ENCODE peak calls at places on chromosomes 11 and 22, in eight cellular contexts. Z is left ventricle myocardium inferior, S is GM23338, I is OCI-LY7, T is adrenal gland, F is MM.1S, O is esophagus muscularis mucosa, D is heart right ventricle. P is an unnamed sample. For H3K36me3, the result is how much of the 10 kb centered on the place peaks cover.

GRCh38 chr11:130874955-130875531 is 41.2 kb downstream of the SNX19 start:
- DNase-seq in S (no peak), D (no peak), I (no peak), O (no peak), Z (no peak), F (no peak), T (no peak), P (no peak)

GRCh38 chr22:22687638-22688500 is 43.5 kb downstream of the GGTLC2 start:
- DNase-seq in I (peak), F (peak), T (peak), Z (no peak), D (no peak), S (peak), O (no peak), P (peak)

GRCh38 chr11:130452171-130452570 is 3.7 kb downstream of the ADAMTS15 start:
- DNase-seq in I (no peak), T (no peak), F (no peak), S (no peak), D (no peak), O (no peak), Z (no peak), P (no peak)

GRCh38 chr22:32202539-32203180 is 2.2 kb downstream of the RFPL2 start:
- DNase-seq in F (peak), I (peak), Z (peak), T (peak), D (peak), S (peak), O (peak), P (peak)

GRCh38 chr11:35380603-35381002 is 38.8 kb downstream of the SLC1A2 start:
- DNase-seq in Z (no peak), D (no peak), S (no peak), I (no peak), F (no peak), T (no peak), O (no peak), P (no peak)

GRCh38 chr11:1690167-1691026 is 6.6 kb upstream of the KRTAP5-6 start:
- DNase-seq in T (peak), F (no peak), O (no peak), D (no peak), S (no peak), Z (no peak), I (no peak), P (no peak)

GRCh38 chr22:26617251-26618199 is at the start of gene CRYBB1:
- DNase-seq in S (peak), O (no peak), I (peak), T (no peak), D (peak), Z (peak), F (peak), P (no peak)

GRCh38 chr11:35105319-35106063 is 33.5 kb upstream of the CD44 start:
- DNase-seq in I (no peak), S (no peak), Z (peak), O (no peak), T (peak), F (no peak), D (peak), P (no peak)

GRCh38 chr11:16511109-16511806 is 154.9 kb upstream of the SOX6 start:
- DNase-seq in O (no peak), I (no peak), F (no peak), S (no peak), Z (no peak), T (no peak), D (no peak), P (no peak)

GRCh38 chr11:66267379-66268209 is 845 bp upstream of the RAB1B start:
- DNase-seq in S (peak), T (peak), Z (peak), I (peak), F (peak), D (peak), O (peak), P (peak)

GRCh38 chr22:46436595-46437163 is 100.7 kb downstream of the CELSR1 start:
- DNase-seq in O (no peak), Z (no peak), I (no peak), T (no peak), F (no peak), S (no peak), D (no peak), P (no peak)

GRCh38 chr11:93238956-93239355 is 41.2 kb upstream of the SLC36A4 start:
- DNase-seq in D (no peak), I (no peak), F (no peak), S (no peak), T (no peak), Z (no peak), O (no peak), P (no peak)

GRCh38 chr11:59778122-59778521 is 22.9 kb downstream of the STX3 start:
- DNase-seq in S (no peak), D (no peak), O (no peak), T (peak), Z (no peak), F (no peak), I (no peak), P (no peak)

GRCh38 chr22:46612904-46613605 is 7.1 kb upstream of the GRAMD4 start:
- DNase-seq in D (no peak), T (no peak), F (no peak), S (no peak), O (no peak), I (no peak), Z (peak), P (no peak)

GRCh38 chr11:122394326-122394725 is 261.2 kb upstream of the UBASH3B start:
- DNase-seq in I (no peak), D (no peak), S (no peak), Z (no peak), O (no peak), T (no peak), F (no peak), P (no peak)

GRCh38 chr11:74592063-74592440 is 330 bp upstream of the POLD3 start:
- DNase-seq in I (no peak), D (no peak), F (no peak), O (no peak), T (no peak), S (no peak), Z (no peak), P (no peak)

GRCh38 chr11:47642099-47642855 is at the start of gene MTCH2:
- DNase-seq in D (peak), S (peak), T (peak), I (peak), Z (peak), O (peak), F (peak), P (peak)

GRCh38 chr11:114399490-114399889 is 821 bp downstream of the C11orf71 start:
- DNase-seq in S (no peak), Z (no peak), T (no peak), D (no peak), O (no peak), F (peak), I (no peak), P (no peak)

GRCh38 chr22:43889366-43890253 is 2.2 kb downstream of the PNPLA5 start:
- DNase-seq in I (no peak), Z (no peak), T (no peak), D (no peak), O (no peak), F (no peak), S (peak), P (no peak)

GRCh38 chr22:23180893-23181762 is 819 bp downstream of the BCR start:
- DNase-seq in S (peak), I (peak), F (peak), Z (peak), O (no peak), T (no peak), D (no peak), P (no peak)

GRCh38 chr11:133338588-133338987 is 193.7 kb downstream of the OPCML start:
- DNase-seq in Z (no peak), O (no peak), D (no peak), T (no peak), I (no peak), S (no peak), F (no peak), P (no peak)

GRCh38 chr11:118484405-118484804 is 42.9 kb upstream of the TTC36 start:
- DNase-seq in Z (no peak), D (no peak), S (no peak), T (no peak), I (no peak), F (no peak), O (no peak), P (no peak)

GRCh38 chr22:40479126-40479800 is 108.9 kb downstream of the SGSM3 start:
- DNase-seq in Z (no peak), T (no peak), O (no peak), D (no peak), F (no peak), I (no peak), S (no peak), P (no peak)

GRCh38 chr11:11966354-11966741 is 42.1 kb downstream of the DKK3 start:
- DNase-seq in Z (no peak), T (no peak), S (no peak), I (no peak), O (no peak), D (no peak), F (no peak), P (no peak)

GRCh38 chr11:123169821-123170220 is 25.2 kb downstream of the CLMP start:
- DNase-seq in F (no peak), D (no peak), O (no peak), S (no peak), Z (no peak), T (no peak), I (no peak), P (no peak)

GRCh38 chr11:11909727-11910126 is 68.0 kb downstream of the USP47 start:
- DNase-seq in Z (no peak), D (no peak), T (no peak), I (no peak), O (no peak), F (no peak), S (no peak), P (no peak)

GRCh38 chr11:13269775-13270174 is 7.8 kb upstream of the BMAL1 start:
- DNase-seq in S (no peak), Z (no peak), T (no peak), F (no peak), O (peak), D (no peak), I (no peak), P (no peak)

GRCh38 chr22:46393791-46394333 is 58.3 kb downstream of the TRMU start:
- DNase-seq in T (no peak), D (no peak), O (no peak), Z (no peak), I (no peak), S (no peak), F (no peak), P (no peak)

GRCh38 chr22:39265143-39265542 is 20.4 kb upstream of the PDGFB start:
- DNase-seq in F (no peak), Z (no peak), I (no peak), S (no peak), T (no peak), O (no peak), D (no peak), P (no peak)

GRCh38 chr11:56916609-56917008 is 72.1 kb upstream of the OR5AK2 start:
- DNase-seq in T (no peak), Z (no peak), D (no peak), O (no peak), F (no peak), I (no peak), S (no peak), P (no peak)

GRCh38 chr11:45373506-45373905 is 87.4 kb upstream of the SYT13 start:
- DNase-seq in T (no peak), Z (no peak), S (no peak), I (no peak), F (no peak), O (no peak), D (no peak), P (no peak)

GRCh38 chr11:114399903-114400221 is 449 bp downstream of the C11orf71 start:
- DNase-seq in O (peak), S (peak), F (peak), D (no peak), Z (no peak), I (peak), T (no peak), P (no peak)

GRCh38 chr11:11372461-11372860 is 19.4 kb upstream of the CSNK2A3 start:
- DNase-seq in Z (no peak), T (no peak), O (no peak), S (no peak), D (no peak), F (no peak), I (no peak), P (no peak)

GRCh38 chr11:33719587-33719986 is 16.6 kb downstream of the CD59 start:
- DNase-seq in O (no peak), S (no peak), T (no peak), Z (no peak), F (no peak), D (no peak), I (no peak), P (no peak)

GRCh38 chr11:1339066-1339675 is 29.7 kb upstream of the TOLLIP start:
- DNase-seq in T (peak), D (no peak), O (peak), F (no peak), S (no peak), Z (no peak), I (no peak), P (peak)

GRCh38 chr22:38135133-38135706 is 24.7 kb upstream of the BAIAP2L2 start:
- DNase-seq in Z (no peak), D (no peak), T (no peak), F (no peak), O (no peak), I (no peak), S (no peak), P (no peak)

GRCh38 chr22:29029202-29030000 is 32.2 kb downstream of the C22orf31 start:
- DNase-seq in O (no peak), D (no peak), F (no peak), T (no peak), Z (no peak), S (no peak), I (no peak), P (no peak)
- H3K27ac ChIP-seq in O (peak), D (no peak), F (no peak), T (no peak), Z (no peak), S (peak), I (no peak), P (no peak)

GRCh38 chr11:68924073-68924925 is 20.6 kb downstream of the IGHMBP2 start:
- DNase-seq in Z (no peak), S (no peak), D (no peak), O (no peak), T (no peak), I (no peak), F (no peak), P (no peak)

GRCh38 chr11:68927280-68928107 is 23.8 kb downstream of the IGHMBP2 start:
- DNase-seq in T (no peak), O (no peak), F (no peak), D (no peak), I (peak), S (no peak), Z (no peak), P (no peak)

GRCh38 chr11:68928108-68928429 is 24.4 kb downstream of the IGHMBP2 start:
- DNase-seq in O (no peak), F (no peak), T (no peak), S (no peak), Z (no peak), I (no peak), D (no peak), P (no peak)

GRCh38 chr11:68925613-68926012 is 21.9 kb downstream of the IGHMBP2 start:
- DNase-seq in F (no peak), I (peak), Z (no peak), T (no peak), S (no peak), O (no peak), D (no peak), P (no peak)

GRCh38 chr11:68923614-68924013 is 19.9 kb downstream of the IGHMBP2 start:
- DNase-seq in I (no peak), Z (no peak), F (no peak), T (no peak), O (no peak), D (no peak), S (no peak), P (no peak)
- H3K36me3 ChIP-seq in I (half or more), Z (half or more), F (under half), T (under half), O (half or more), D (half or more), S (under half), P (under half)

DNA sequence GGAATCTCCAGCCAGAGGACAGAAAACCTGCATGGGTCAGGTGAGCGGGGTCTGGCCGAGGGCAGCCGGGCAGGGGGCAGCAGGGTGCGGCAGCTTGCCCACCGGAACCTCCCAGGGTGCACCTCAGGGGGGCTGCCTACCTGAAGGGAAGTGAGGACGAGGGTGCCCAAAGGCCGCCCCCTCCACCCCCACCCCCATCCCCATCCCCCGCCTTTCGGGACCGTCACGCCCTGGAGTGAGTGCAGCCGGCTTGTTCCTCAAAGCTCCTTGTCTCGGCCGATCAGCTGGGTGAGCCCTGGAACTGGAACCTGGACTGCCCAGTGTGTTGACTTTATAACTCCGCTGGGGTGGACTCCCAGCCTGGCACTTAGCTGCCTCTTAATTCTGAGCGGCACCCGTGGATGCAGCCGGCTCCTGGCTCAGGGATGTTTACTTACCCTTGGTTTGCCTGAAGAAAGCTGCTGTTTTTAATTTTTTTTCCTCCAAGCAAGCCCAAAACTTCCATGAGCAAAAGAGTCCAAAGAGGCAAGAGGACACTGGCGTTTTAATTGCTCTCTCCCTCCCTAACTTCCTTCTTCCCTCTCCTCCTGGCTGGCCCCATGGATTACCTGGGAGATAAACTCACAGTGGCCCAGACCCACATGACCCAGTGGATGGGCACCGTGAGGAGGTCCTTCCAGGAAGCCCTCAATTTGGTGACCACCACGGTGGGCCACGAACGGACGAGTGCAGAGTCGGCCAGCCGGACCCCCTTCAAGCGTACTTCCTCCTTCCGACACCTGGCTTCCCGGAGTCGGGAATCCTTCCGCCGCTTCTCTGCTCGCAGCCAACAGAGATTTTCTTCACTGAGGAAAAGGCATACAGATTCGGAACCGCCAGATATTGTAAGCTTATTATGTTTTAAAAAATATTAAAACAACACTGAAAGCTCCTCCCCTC is 87.8 kb upstream of the CRYBB3 start:
- DNase-seq in O (no peak), F (no peak), I (no peak), T (peak), D (no peak), S (peak), Z (no peak), P (peak)
- TF ChIP-seq CTCF in O (no peak), F (no peak), I (no peak), T (no peak), D (no peak), S (no peak), Z (no peak), P (no peak)

DNA sequence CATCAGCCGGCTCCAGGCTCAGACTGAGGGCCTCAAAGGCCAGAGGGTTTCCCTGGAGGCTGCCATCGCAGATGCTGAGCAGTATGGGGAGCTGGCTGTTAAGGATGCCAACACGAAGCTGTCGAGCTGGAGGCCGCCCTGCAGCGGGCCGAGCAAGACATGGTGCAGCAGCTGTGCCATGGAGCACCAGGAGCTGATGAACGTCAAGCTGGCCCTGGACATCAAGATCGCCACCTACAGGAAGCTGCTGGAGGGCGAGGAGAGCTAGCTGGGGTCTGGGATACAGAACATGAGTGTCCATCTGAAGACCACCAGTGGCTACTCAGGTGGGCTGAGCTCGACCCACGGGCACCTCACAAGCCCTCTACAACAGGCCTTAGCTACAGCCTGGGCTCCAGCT is 4.0 kb upstream of the SCUBE2 start:
- DNase-seq in T (no peak), D (no peak), I (no peak), F (no peak), Z (no peak), S (peak), O (peak), P (no peak)
- H3K27ac ChIP-seq in T (no peak), D (no peak), I (no peak), F (no peak), Z (no peak), S (no peak), O (no peak), P (no peak)

GRCh38 chr11:121047926-121048325 is 24.0 kb downstream of the TBCEL start:
- DNase-seq in S (no peak), T (no peak), Z (no peak), I (no peak), D (no peak), O (no peak), F (no peak), P (no peak)
- H3K36me3 ChIP-seq in S (under half), T (under half), Z (half or more), I (under half), D (half or more), O (half or more), F (under half), P (under half)